ENCODE peak calls at places on chromosome 17, in four cellular contexts. One of them, this sample, is unnamed.

GRCh38 chr17:58756246-58757161 is 850 bp downstream of the PPM1E start:
- DNase-seq in SK-N-SH: peak
- DNase-seq in GM23248: peak
- DNase-seq in PC-3: no peak
- DNase-seq in this sample: no peak

GRCh38 chr17:7789131-7789530 is 44.9 kb upstream of the KDM6B start:
- DNase-seq in PC-3: no peak
- DNase-seq in SK-N-SH: no peak
- DNase-seq in GM23248: no peak
- DNase-seq in this sample: no peak

GRCh38 chr17:31721291-31722025 is 137.6 kb downstream of the COPRS start:
- DNase-seq in PC-3: no peak
- DNase-seq in SK-N-SH: no peak
- DNase-seq in GM23248: peak
- DNase-seq in this sample: no peak

GRCh38 chr17:18185832-18186231 is 2.2 kb downstream of the ALKBH5 start:
- DNase-seq in GM23248: peak
- DNase-seq in SK-N-SH: no peak
- DNase-seq in PC-3: no peak
- DNase-seq in this sample: no peak

GRCh38 chr17:19398301-19399181 is 11.6 kb upstream of the MFAP4 start:
- DNase-seq in GM23248: peak
- DNase-seq in PC-3: peak
- DNase-seq in SK-N-SH: peak
- DNase-seq in this sample: peak

GRCh38 chr17:64661731-64661980 is 451 bp downstream of the SMURF2 start:
- DNase-seq in SK-N-SH: no peak
- DNase-seq in PC-3: no peak
- DNase-seq in GM23248: no peak
- DNase-seq in this sample: no peak

GRCh38 chr17:21388066-21388465 is 11.9 kb downstream of the KCNJ12 start:
- DNase-seq in SK-N-SH: peak
- DNase-seq in GM23248: no peak
- DNase-seq in PC-3: no peak
- DNase-seq in this sample: no peak

GRCh38 chr17:38588775-38589174 is 17.0 kb downstream of the SRCIN1 start:
- DNase-seq in PC-3: no peak
- DNase-seq in SK-N-SH: no peak
- DNase-seq in GM23248: no peak
- DNase-seq in this sample: no peak

GRCh38 chr17:45131616-45132301 is 556 bp downstream of the PLCD3 start:
- DNase-seq in GM23248: peak
- DNase-seq in SK-N-SH: peak
- DNase-seq in PC-3: peak
- DNase-seq in this sample: peak

GRCh38 chr17:67491009-67491677 is 114.1 kb downstream of the PITPNC1 start:
- DNase-seq in GM23248: peak
- DNase-seq in PC-3: no peak
- DNase-seq in SK-N-SH: peak
- DNase-seq in this sample: peak

GRCh38 chr17:29881256-29881655 is 48.8 kb downstream of the SSH2 start:
- DNase-seq in PC-3: no peak
- DNase-seq in SK-N-SH: no peak
- DNase-seq in GM23248: no peak
- DNase-seq in this sample: no peak

GRCh38 chr17:80703109-80703508 is 158.5 kb downstream of the RPTOR start:
- DNase-seq in PC-3: no peak
- DNase-seq in GM23248: no peak
- DNase-seq in SK-N-SH: no peak
- DNase-seq in this sample: no peak

GRCh38 chr17:82289822-82290541 is 16.5 kb upstream of the CSNK1D start:
- DNase-seq in GM23248: no peak
- DNase-seq in SK-N-SH: no peak
- DNase-seq in PC-3: no peak
- DNase-seq in this sample: no peak

GRCh38 chr17:36949461-36949927 is 740 bp downstream of the AATF start:
- DNase-seq in GM23248: no peak
- DNase-seq in PC-3: peak
- DNase-seq in SK-N-SH: no peak
- DNase-seq in this sample: no peak
- H3K27ac ChIP-seq in GM23248: peak
- H3K27ac ChIP-seq in PC-3: peak
- H3K27ac ChIP-seq in SK-N-SH: peak
- H3K27ac ChIP-seq in this sample: peak

GRCh38 chr17:74761931-74762330 is 13.5 kb downstream of the NHERF1 start:
- DNase-seq in GM23248: no peak
- DNase-seq in SK-N-SH: peak
- DNase-seq in PC-3: no peak
- DNase-seq in this sample: no peak

GRCh38 chr17:74760404-74761105 is 12.1 kb downstream of the NHERF1 start:
- DNase-seq in PC-3: no peak
- DNase-seq in SK-N-SH: peak
- DNase-seq in GM23248: no peak
- DNase-seq in this sample: peak

GRCh38 chr17:74759243-74759801 is 10.9 kb downstream of the NHERF1 start:
- DNase-seq in GM23248: no peak
- DNase-seq in SK-N-SH: peak
- DNase-seq in PC-3: no peak
- DNase-seq in this sample: peak

GRCh38 chr17:74759941-74760340 is 11.5 kb downstream of the NHERF1 start:
- DNase-seq in SK-N-SH: peak
- DNase-seq in GM23248: no peak
- DNase-seq in PC-3: peak
- DNase-seq in this sample: peak

DNA sequence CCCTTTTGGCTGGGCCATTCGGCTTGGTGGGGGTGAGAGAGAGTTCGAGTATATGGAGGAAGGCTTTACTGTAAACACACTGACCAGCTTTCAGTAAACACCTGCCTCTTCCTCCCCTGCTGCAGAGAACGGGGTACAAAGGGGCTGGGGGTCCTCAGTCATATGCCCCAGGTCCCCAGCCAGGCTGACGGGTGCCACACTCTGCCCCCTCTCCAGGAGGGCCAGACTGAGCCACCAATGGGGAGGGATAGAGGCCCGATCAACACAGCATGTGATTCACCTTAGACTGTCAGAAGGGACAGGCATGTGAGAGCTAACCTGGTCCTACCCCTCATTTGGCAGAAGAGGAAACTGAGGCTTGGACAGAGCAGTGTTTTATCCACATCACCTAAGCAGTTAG is 13.0 kb downstream of the NHERF1 start:
- DNase-seq in PC-3: no peak
- DNase-seq in SK-N-SH: no peak
- DNase-seq in GM23248: no peak
- DNase-seq in this sample: no peak
- H3K27ac ChIP-seq in PC-3: no peak
- H3K27ac ChIP-seq in SK-N-SH: peak
- H3K27ac ChIP-seq in GM23248: no peak
- H3K27ac ChIP-seq in this sample: no peak

DNA sequence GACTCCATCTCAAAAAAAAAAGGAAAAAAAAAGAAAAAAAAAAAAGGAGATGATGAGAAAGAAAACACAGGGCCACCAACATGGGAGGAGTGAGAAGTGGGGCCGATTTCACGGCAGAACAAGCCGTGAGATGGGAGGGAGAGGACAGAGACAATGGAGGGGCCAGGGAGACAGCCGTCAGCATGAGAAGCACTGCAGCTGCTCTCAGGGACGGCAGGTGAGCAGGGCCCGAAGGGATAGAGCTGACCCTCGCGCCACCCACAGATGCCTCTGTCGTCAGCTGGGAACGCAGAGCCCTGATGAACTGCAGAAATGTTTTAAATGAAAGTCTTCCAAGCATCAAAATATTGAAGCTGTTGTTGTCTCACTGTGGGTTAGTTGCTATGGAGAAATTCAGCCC is 20.3 kb downstream of the PITPNM3 start:
- DNase-seq in SK-N-SH: no peak
- DNase-seq in GM23248: no peak
- DNase-seq in PC-3: no peak
- DNase-seq in this sample: no peak
- H3K27ac ChIP-seq in SK-N-SH: no peak
- H3K27ac ChIP-seq in GM23248: no peak
- H3K27ac ChIP-seq in PC-3: no peak
- H3K27ac ChIP-seq in this sample: no peak

DNA sequence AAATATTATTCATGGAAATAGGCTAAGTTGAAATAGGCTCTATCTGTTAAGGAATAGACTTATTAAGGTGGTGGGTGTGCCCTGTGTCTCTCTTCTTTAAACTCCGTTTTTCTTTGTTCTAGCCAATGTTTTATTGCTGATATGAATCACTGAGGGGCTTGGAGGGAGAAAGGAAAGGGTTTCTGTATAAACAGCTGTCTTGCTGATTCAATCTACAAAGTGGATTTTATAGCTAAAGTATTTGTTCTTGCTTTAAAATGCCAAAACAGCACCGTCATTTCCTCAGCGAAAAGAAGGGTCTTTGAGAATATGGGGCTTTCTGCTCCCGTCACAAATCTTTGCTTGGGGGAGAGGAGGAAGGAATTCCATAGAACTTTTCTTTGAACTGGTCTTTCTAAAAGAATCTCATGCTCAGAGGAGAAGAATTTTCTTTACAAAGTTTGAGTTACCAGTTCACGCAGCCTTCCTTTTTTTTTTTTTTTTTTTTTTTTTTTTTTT is 39.3 kb downstream of the MSI2 start:
- DNase-seq in SK-N-SH: no peak
- DNase-seq in GM23248: no peak
- DNase-seq in PC-3: peak
- DNase-seq in this sample: no peak
- H3K27ac ChIP-seq in SK-N-SH: peak
- H3K27ac ChIP-seq in GM23248: no peak
- H3K27ac ChIP-seq in PC-3: peak
- H3K27ac ChIP-seq in this sample: no peak

GRCh38 chr17:50174444-50174843 is 8.6 kb downstream of the SGCA start:
- DNase-seq in GM23248: no peak
- DNase-seq in PC-3: no peak
- DNase-seq in SK-N-SH: no peak
- DNase-seq in this sample: no peak

GRCh38 chr17:50177476-50177875 is 11.7 kb downstream of the SGCA start:
- DNase-seq in PC-3: no peak
- DNase-seq in GM23248: peak
- DNase-seq in SK-N-SH: no peak
- DNase-seq in this sample: no peak

GRCh38 chr17:50175035-50175788 is 9.4 kb downstream of the SGCA start:
- DNase-seq in GM23248: peak
- DNase-seq in PC-3: no peak
- DNase-seq in SK-N-SH: no peak
- DNase-seq in this sample: no peak

GRCh38 chr17:50177983-50178834 is 12.4 kb downstream of the SGCA start:
- DNase-seq in GM23248: peak
- DNase-seq in SK-N-SH: peak
- DNase-seq in PC-3: peak
- DNase-seq in this sample: peak

GRCh38 chr17:50176559-50177471 is 11.0 kb downstream of the SGCA start:
- DNase-seq in SK-N-SH: no peak
- DNase-seq in PC-3: no peak
- DNase-seq in GM23248: peak
- DNase-seq in this sample: no peak
- H3K27ac ChIP-seq in SK-N-SH: peak
- H3K27ac ChIP-seq in PC-3: peak
- H3K27ac ChIP-seq in GM23248: peak
- H3K27ac ChIP-seq in this sample: no peak